ENCODE peak calls at places on chromosomes 12 and 14, in four cellular contexts. W, D, G and Y are unnamed samples.

GRCh38 chr14:25048170-25049126 is 1.5 kb downstream of the STXBP6 start:
- DNase-seq in W (no peak), D (peak), G (no peak), Y (no peak)

GRCh38 chr14:67428501-67429031 is 16.6 kb upstream of the PLEK2 start:
- DNase-seq in W (no peak), D (peak), G (no peak), Y (no peak)

GRCh38 chr12:129119537-129119936 is 266.3 kb downstream of the GLT1D1 start:
- DNase-seq in W (no peak), D (no peak), G (no peak), Y (no peak)

GRCh38 chr14:99731536-99732435 is 47.7 kb downstream of the CYP46A1 start:
- DNase-seq in W (peak), D (no peak), G (no peak), Y (no peak)

GRCh38 chr14:28280997-28281598 is 485.5 kb upstream of the FOXG1 start:
- DNase-seq in W (no peak), D (no peak), G (no peak), Y (no peak)

GRCh38 chr12:11545438-11546330 is 103.8 kb upstream of the ETV6 start:
- DNase-seq in W (no peak), D (peak), G (no peak), Y (peak)

GRCh38 chr12:95763809-95764253 is 26.7 kb downstream of the NTN4 start:
- DNase-seq in W (no peak), D (peak), G (peak), Y (no peak)

GRCh38 chr12:85155791-85156190 is 119.6 kb downstream of the LRRIQ1 start:
- DNase-seq in W (no peak), D (peak), G (no peak), Y (no peak)

GRCh38 chr12:96462571-96463280 is 26.7 kb upstream of the CFAP54 start:
- DNase-seq in W (no peak), D (no peak), G (no peak), Y (no peak)

GRCh38 chr12:48031135-48031960 is 27.1 kb upstream of the COL2A1 start:
- DNase-seq in W (no peak), D (no peak), G (no peak), Y (no peak)

GRCh38 chr14:29236848-29237247 is 470.3 kb downstream of the FOXG1 start:
- DNase-seq in W (no peak), D (peak), G (no peak), Y (no peak)

GRCh38 chr12:79688376-79689040 is 2.3 kb downstream of the PAWR start:
- DNase-seq in W (no peak), D (peak), G (no peak), Y (peak)

GRCh38 chr12:79686171-79686570 is 4.6 kb downstream of the PAWR start:
- DNase-seq in W (no peak), D (peak), G (no peak), Y (peak)

GRCh38 chr12:79689041-79689476 is 1.7 kb downstream of the PAWR start:
- DNase-seq in W (no peak), D (peak), G (no peak), Y (no peak)

GRCh38 chr12:79689477-79690155 is 1.1 kb downstream of the PAWR start:
- DNase-seq in W (peak), D (peak), G (peak), Y (peak)

GRCh38 chr12:79687711-79688270 is 3.0 kb downstream of the PAWR start:
- DNase-seq in W (no peak), D (peak), G (no peak), Y (no peak)
- H3K4me3 ChIP-seq in W (peak), D (peak), G (peak), Y (peak)

GRCh38 chr12:92408072-92408900 is 262.6 kb upstream of the BTG1 start:
- DNase-seq in W (no peak), D (peak), G (no peak), Y (peak)
- TF ChIP-seq CTCF in W (peak), D (peak), G (no peak), Y (peak)

GRCh38 chr12:89838846-89839245 is 130.2 kb upstream of the ATP2B1 start:
- DNase-seq in W (no peak), D (no peak), G (no peak), Y (no peak)

GRCh38 chr12:89836026-89836425 is 127.4 kb upstream of the ATP2B1 start:
- DNase-seq in W (no peak), D (no peak), G (no peak), Y (no peak)

GRCh38 chr12:89839427-89839826 is 130.8 kb upstream of the ATP2B1 start:
- DNase-seq in W (no peak), D (no peak), G (no peak), Y (no peak)

GRCh38 chr12:89844539-89844938 is 135.9 kb upstream of the ATP2B1 start:
- DNase-seq in W (no peak), D (no peak), G (no peak), Y (no peak)

DNA sequence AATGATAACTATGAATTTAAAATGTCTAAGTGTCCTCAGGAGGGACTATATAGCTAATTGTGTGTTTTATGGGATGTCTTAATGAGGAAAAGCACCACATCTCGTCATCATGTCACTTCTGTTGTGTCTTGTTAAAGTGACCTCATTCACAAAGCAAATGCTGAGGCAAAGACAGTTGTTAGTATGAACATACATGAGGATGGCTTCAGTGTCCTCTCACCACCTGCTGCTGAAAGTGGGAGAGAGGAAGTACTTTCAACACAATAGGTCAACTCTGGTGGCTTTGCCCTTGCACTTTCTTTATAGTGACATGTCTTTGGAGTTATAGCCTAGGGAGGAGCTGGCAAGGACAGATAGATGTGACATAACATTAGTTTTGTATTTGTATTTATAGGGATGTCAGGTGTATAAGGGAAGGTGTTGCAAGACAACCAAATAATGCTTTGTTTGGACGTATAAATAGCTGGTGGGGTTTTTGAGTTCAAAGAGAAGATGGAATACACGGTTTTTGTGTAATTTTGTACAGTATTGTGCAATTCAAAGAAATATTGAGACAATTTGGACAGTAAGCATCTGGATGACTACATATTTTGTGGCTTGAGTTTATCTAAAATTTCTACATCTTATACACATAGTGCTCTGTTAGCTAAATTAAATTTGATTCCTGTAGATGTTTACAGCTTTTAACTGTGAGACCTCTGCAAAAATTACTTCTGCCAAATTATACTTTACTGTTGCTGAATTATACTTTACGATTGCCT is 131.7 kb upstream of the ATP2B1 start:
- DNase-seq in W (no peak), D (peak), G (no peak), Y (no peak)
- H3K4me3 ChIP-seq in W (no peak), D (no peak), G (no peak), Y (no peak)

GRCh38 chr12:5083955-5084849 is 40.5 kb downstream of the KCNA5 start:
- DNase-seq in W (no peak), D (peak), G (no peak), Y (peak)

GRCh38 chr12:5094550-5094949 is 50.9 kb downstream of the KCNA5 start:
- DNase-seq in W (no peak), D (no peak), G (no peak), Y (no peak)

GRCh38 chr12:5085896-5086295 is 42.2 kb downstream of the KCNA5 start:
- DNase-seq in W (no peak), D (peak), G (no peak), Y (no peak)

GRCh38 chr12:5087831-5088554 is 44.3 kb downstream of the KCNA5 start:
- DNase-seq in W (no peak), D (no peak), G (no peak), Y (no peak)

GRCh38 chr12:5088586-5089264 is 45.0 kb downstream of the KCNA5 start:
- DNase-seq in W (no peak), D (peak), G (no peak), Y (no peak)
- TF ChIP-seq CTCF in W (no peak), D (no peak), G (no peak), Y (no peak)

DNA sequence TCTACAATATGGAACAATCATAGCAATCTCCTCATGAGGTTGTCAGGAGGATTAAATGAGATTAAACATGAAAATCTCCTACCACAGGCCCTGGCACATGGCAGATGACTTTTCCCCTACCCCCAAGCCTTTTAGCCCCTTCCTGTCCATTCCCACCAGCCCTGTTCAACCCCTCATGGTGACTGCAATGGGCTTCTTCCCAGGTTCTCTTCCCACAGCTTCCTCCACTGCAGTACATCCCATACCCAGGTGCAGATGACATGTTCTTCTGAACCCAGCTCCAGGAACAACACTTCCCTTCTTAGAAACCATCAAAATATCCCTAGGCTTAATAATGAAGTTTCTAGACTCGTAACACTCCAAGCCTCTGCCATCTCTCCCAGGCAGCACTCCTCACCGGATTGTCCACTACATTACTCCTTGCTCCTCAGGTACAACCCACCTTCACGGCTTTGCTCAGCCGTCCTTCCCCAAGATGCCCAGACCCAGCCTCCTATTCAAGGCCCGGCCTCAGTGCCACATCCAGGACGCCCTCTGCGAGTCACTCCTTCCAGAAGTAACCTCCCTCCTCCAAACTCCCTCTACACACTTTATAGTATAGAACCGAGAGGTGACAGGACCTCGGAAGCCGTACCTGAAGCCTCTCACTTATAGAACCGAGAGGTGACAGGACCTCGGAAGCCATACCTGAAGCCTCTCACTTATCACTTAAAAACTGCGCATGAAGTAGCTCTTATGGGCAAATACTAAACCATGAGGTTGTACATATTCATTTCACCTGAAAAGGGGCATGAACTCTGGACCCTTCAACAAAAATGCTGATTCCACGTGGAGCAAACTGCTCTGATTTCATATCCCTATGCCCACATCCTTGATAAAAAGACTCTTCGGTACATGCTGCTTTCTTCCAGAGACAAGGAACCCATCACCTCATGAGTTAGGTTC is 1.5 kb downstream of the CRACR2A start:
- DNase-seq in W (no peak), D (no peak), G (no peak), Y (no peak)
- H3K4me3 ChIP-seq in W (no peak), D (no peak), G (peak), Y (peak)

DNA sequence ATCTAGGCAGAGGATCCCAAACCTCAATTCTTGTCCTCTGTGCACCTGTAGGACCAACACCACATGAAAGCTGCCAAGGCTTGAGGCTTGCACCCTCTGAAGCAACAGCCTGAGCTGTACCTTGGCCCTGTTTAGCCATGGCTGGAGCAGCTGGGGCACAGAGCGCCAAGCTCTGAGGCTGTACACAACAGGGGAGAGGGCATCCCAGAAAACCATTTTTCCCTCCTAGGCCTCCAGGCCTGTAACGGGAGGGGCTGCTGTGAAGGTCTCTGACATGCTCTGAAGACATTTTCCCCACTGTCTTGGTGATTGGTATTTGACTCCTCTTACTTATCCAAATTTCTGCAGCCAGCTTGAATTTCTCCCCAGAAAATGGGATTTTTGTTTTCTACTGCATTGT is 22.4 kb upstream of the PTPRO start:
- DNase-seq in W (no peak), D (no peak), G (no peak), Y (no peak)
- TF ChIP-seq CTCF in W (no peak), D (no peak), G (no peak), Y (no peak)

DNA sequence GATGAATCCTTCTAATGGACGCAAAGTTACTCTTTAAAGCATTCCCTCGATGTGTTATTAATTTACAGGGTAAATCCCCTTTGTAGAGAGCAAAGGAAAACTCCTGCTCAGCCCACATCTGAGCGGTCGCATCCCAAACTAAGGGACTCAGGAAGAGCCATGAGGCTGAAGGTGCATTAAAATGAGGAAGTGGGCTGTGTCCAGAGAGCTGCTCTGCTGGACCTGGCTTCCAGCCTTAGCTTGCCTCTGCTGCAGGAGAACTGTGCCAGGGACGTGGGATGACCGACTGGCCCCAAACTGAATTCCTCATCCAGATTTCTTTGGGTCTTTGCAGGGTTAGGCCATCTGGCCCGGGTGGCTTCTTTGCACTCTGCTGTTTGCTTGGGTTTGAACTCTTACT is 88.3 kb downstream of the FBXW8 start:
- DNase-seq in W (no peak), D (no peak), G (no peak), Y (no peak)
- H3K4me3 ChIP-seq in W (no peak), D (no peak), G (no peak), Y (no peak)